ENCODE peak calls at places on chromosomes 13 and 19, in ten cellular contexts. One of them, this sample, is unnamed.

GRCh38 chr13:77860621-77861020 is 58.0 kb downstream of the EDNRB start:
- DNase-seq in mesendoderm: no peak
- DNase-seq in AG09319: peak; percentile 71
- DNase-seq in WTC11: no peak
- DNase-seq in activated CD4-positive, alpha-beta T cell treated with anti-CD3 and anti-CD28 coated beads, Interleukin-2, amount 50 U/mL, for 24 hours: no peak
- DNase-seq in stimulated activated CD4-positive, alpha-beta T cell treated with anti-CD3 and anti-CD28 coated beads, Interleukin-2, amount 100 ng/mL, for 24 hours: no peak
- DNase-seq in NCI-H1092: no peak
- DNase-seq in NCI-H146: no peak
- DNase-seq in T-helper 1 cell: no peak
- DNase-seq in RPMI7951: peak; percentile 32
- DNase-seq in this sample: no peak

GRCh38 chr13:74243637-74244526 is 109.7 kb upstream of the KLF12 start:
- DNase-seq in mesendoderm: no peak
- DNase-seq in AG09319: no peak
- DNase-seq in WTC11: no peak
- DNase-seq in activated CD4-positive, alpha-beta T cell treated with anti-CD3 and anti-CD28 coated beads, Interleukin-2, amount 50 U/mL, for 24 hours: no peak
- DNase-seq in stimulated activated CD4-positive, alpha-beta T cell treated with anti-CD3 and anti-CD28 coated beads, Interleukin-2, amount 100 ng/mL, for 24 hours: no peak
- DNase-seq in NCI-H1092: no peak
- DNase-seq in NCI-H146: no peak
- DNase-seq in T-helper 1 cell: peak; percentile 80
- DNase-seq in RPMI7951: peak; percentile 74
- DNase-seq in this sample: no peak

GRCh38 chr13:25037057-25037813 is 58.7 kb upstream of the PABPC3 start:
- DNase-seq in mesendoderm: peak; percentile 91
- DNase-seq in AG09319: peak; percentile 38
- DNase-seq in WTC11: peak; percentile 55
- DNase-seq in activated CD4-positive, alpha-beta T cell treated with anti-CD3 and anti-CD28 coated beads, Interleukin-2, amount 50 U/mL, for 24 hours: no peak
- DNase-seq in stimulated activated CD4-positive, alpha-beta T cell treated with anti-CD3 and anti-CD28 coated beads, Interleukin-2, amount 100 ng/mL, for 24 hours: peak; percentile 40
- DNase-seq in NCI-H1092: peak; percentile 47
- DNase-seq in NCI-H146: peak; percentile 71
- DNase-seq in T-helper 1 cell: peak; percentile 50
- DNase-seq in RPMI7951: peak; percentile 44
- DNase-seq in this sample: no peak

GRCh38 chr13:98978280-98978679 is 416 bp upstream of the DOCK9 start:
- DNase-seq in mesendoderm: no peak
- DNase-seq in AG09319: no peak
- DNase-seq in WTC11: no peak
- DNase-seq in activated CD4-positive, alpha-beta T cell treated with anti-CD3 and anti-CD28 coated beads, Interleukin-2, amount 50 U/mL, for 24 hours: no peak
- DNase-seq in stimulated activated CD4-positive, alpha-beta T cell treated with anti-CD3 and anti-CD28 coated beads, Interleukin-2, amount 100 ng/mL, for 24 hours: no peak
- DNase-seq in NCI-H1092: no peak
- DNase-seq in NCI-H146: peak; percentile 52
- DNase-seq in T-helper 1 cell: no peak
- DNase-seq in RPMI7951: peak; percentile 72
- DNase-seq in this sample: no peak

GRCh38 chr19:38023245-38023644 is 116.2 kb downstream of the SIPA1L3 start:
- DNase-seq in mesendoderm: no peak
- DNase-seq in AG09319: no peak
- DNase-seq in WTC11: no peak
- DNase-seq in activated CD4-positive, alpha-beta T cell treated with anti-CD3 and anti-CD28 coated beads, Interleukin-2, amount 50 U/mL, for 24 hours: no peak
- DNase-seq in stimulated activated CD4-positive, alpha-beta T cell treated with anti-CD3 and anti-CD28 coated beads, Interleukin-2, amount 100 ng/mL, for 24 hours: no peak
- DNase-seq in NCI-H1092: no peak
- DNase-seq in NCI-H146: peak; percentile 37
- DNase-seq in T-helper 1 cell: no peak
- DNase-seq in RPMI7951: no peak
- DNase-seq in this sample: no peak

GRCh38 chr19:10295847-10296591 is 6.3 kb downstream of the ICAM5 start:
- DNase-seq in mesendoderm: peak; percentile 37
- DNase-seq in AG09319: no peak
- DNase-seq in WTC11: peak; percentile 61
- DNase-seq in activated CD4-positive, alpha-beta T cell treated with anti-CD3 and anti-CD28 coated beads, Interleukin-2, amount 50 U/mL, for 24 hours: no peak
- DNase-seq in stimulated activated CD4-positive, alpha-beta T cell treated with anti-CD3 and anti-CD28 coated beads, Interleukin-2, amount 100 ng/mL, for 24 hours: no peak
- DNase-seq in NCI-H1092: no peak
- DNase-seq in NCI-H146: no peak
- DNase-seq in T-helper 1 cell: no peak
- DNase-seq in RPMI7951: no peak
- DNase-seq in this sample: no peak

GRCh38 chr13:90605690-90606089 is 741.8 kb upstream of the MIR17HG start:
- DNase-seq in mesendoderm: no peak
- DNase-seq in AG09319: no peak
- DNase-seq in WTC11: no peak
- DNase-seq in activated CD4-positive, alpha-beta T cell treated with anti-CD3 and anti-CD28 coated beads, Interleukin-2, amount 50 U/mL, for 24 hours: no peak
- DNase-seq in stimulated activated CD4-positive, alpha-beta T cell treated with anti-CD3 and anti-CD28 coated beads, Interleukin-2, amount 100 ng/mL, for 24 hours: no peak
- DNase-seq in NCI-H1092: no peak
- DNase-seq in NCI-H146: no peak
- DNase-seq in T-helper 1 cell: no peak
- DNase-seq in RPMI7951: no peak
- DNase-seq in this sample: no peak

GRCh38 chr19:34508540-34508939 is 27.0 kb downstream of the WTIP start:
- DNase-seq in mesendoderm: peak; percentile 35
- DNase-seq in AG09319: no peak
- DNase-seq in WTC11: no peak
- DNase-seq in activated CD4-positive, alpha-beta T cell treated with anti-CD3 and anti-CD28 coated beads, Interleukin-2, amount 50 U/mL, for 24 hours: no peak
- DNase-seq in stimulated activated CD4-positive, alpha-beta T cell treated with anti-CD3 and anti-CD28 coated beads, Interleukin-2, amount 100 ng/mL, for 24 hours: no peak
- DNase-seq in NCI-H1092: no peak
- DNase-seq in NCI-H146: peak; percentile 16
- DNase-seq in T-helper 1 cell: no peak
- DNase-seq in RPMI7951: peak; percentile 63
- DNase-seq in this sample: no peak

GRCh38 chr13:40438022-40438692 is 228.3 kb downstream of the FOXO1 start:
- DNase-seq in mesendoderm: no peak
- DNase-seq in AG09319: no peak
- DNase-seq in WTC11: no peak
- DNase-seq in activated CD4-positive, alpha-beta T cell treated with anti-CD3 and anti-CD28 coated beads, Interleukin-2, amount 50 U/mL, for 24 hours: no peak
- DNase-seq in stimulated activated CD4-positive, alpha-beta T cell treated with anti-CD3 and anti-CD28 coated beads, Interleukin-2, amount 100 ng/mL, for 24 hours: no peak
- DNase-seq in NCI-H1092: no peak
- DNase-seq in NCI-H146: no peak
- DNase-seq in T-helper 1 cell: peak; percentile 21
- DNase-seq in RPMI7951: no peak
- DNase-seq in this sample: no peak

GRCh38 chr13:77387607-77388200 is 60.8 kb upstream of the MYCBP2 start:
- DNase-seq in mesendoderm: no peak
- DNase-seq in AG09319: no peak
- DNase-seq in WTC11: no peak
- DNase-seq in activated CD4-positive, alpha-beta T cell treated with anti-CD3 and anti-CD28 coated beads, Interleukin-2, amount 50 U/mL, for 24 hours: no peak
- DNase-seq in stimulated activated CD4-positive, alpha-beta T cell treated with anti-CD3 and anti-CD28 coated beads, Interleukin-2, amount 100 ng/mL, for 24 hours: no peak
- DNase-seq in NCI-H1092: no peak
- DNase-seq in NCI-H146: no peak
- DNase-seq in T-helper 1 cell: no peak
- DNase-seq in RPMI7951: no peak
- DNase-seq in this sample: no peak

GRCh38 chr19:53037101-53038097 is 7.1 kb upstream of the ERVV-2 start:
- DNase-seq in mesendoderm: no peak
- DNase-seq in AG09319: peak; percentile 3
- DNase-seq in WTC11: peak; percentile 76
- DNase-seq in activated CD4-positive, alpha-beta T cell treated with anti-CD3 and anti-CD28 coated beads, Interleukin-2, amount 50 U/mL, for 24 hours: no peak
- DNase-seq in stimulated activated CD4-positive, alpha-beta T cell treated with anti-CD3 and anti-CD28 coated beads, Interleukin-2, amount 100 ng/mL, for 24 hours: no peak
- DNase-seq in NCI-H1092: no peak
- DNase-seq in NCI-H146: no peak
- DNase-seq in T-helper 1 cell: no peak
- DNase-seq in RPMI7951: peak; percentile 75
- DNase-seq in this sample: no peak

GRCh38 chr19:7977723-7978040 is 27.8 kb downstream of the ELAVL1 start:
- DNase-seq in mesendoderm: no peak
- DNase-seq in AG09319: no peak
- DNase-seq in WTC11: no peak
- DNase-seq in activated CD4-positive, alpha-beta T cell treated with anti-CD3 and anti-CD28 coated beads, Interleukin-2, amount 50 U/mL, for 24 hours: no peak
- DNase-seq in stimulated activated CD4-positive, alpha-beta T cell treated with anti-CD3 and anti-CD28 coated beads, Interleukin-2, amount 100 ng/mL, for 24 hours: no peak
- DNase-seq in NCI-H1092: no peak
- DNase-seq in NCI-H146: no peak
- DNase-seq in T-helper 1 cell: no peak
- DNase-seq in RPMI7951: no peak
- DNase-seq in this sample: no peak

GRCh38 chr19:19662344-19662743 is 1.1 kb downstream of the ATP13A1 start:
- DNase-seq in mesendoderm: no peak
- DNase-seq in AG09319: no peak
- DNase-seq in WTC11: no peak
- DNase-seq in activated CD4-positive, alpha-beta T cell treated with anti-CD3 and anti-CD28 coated beads, Interleukin-2, amount 50 U/mL, for 24 hours: no peak
- DNase-seq in stimulated activated CD4-positive, alpha-beta T cell treated with anti-CD3 and anti-CD28 coated beads, Interleukin-2, amount 100 ng/mL, for 24 hours: no peak
- DNase-seq in NCI-H1092: no peak
- DNase-seq in NCI-H146: no peak
- DNase-seq in T-helper 1 cell: no peak
- DNase-seq in RPMI7951: no peak
- DNase-seq in this sample: no peak

GRCh38 chr19:7083076-7083956 is 13.8 kb downstream of the ZNF557 start:
- DNase-seq in mesendoderm: peak; percentile 70
- DNase-seq in AG09319: no peak
- DNase-seq in WTC11: no peak
- DNase-seq in activated CD4-positive, alpha-beta T cell treated with anti-CD3 and anti-CD28 coated beads, Interleukin-2, amount 50 U/mL, for 24 hours: no peak
- DNase-seq in stimulated activated CD4-positive, alpha-beta T cell treated with anti-CD3 and anti-CD28 coated beads, Interleukin-2, amount 100 ng/mL, for 24 hours: no peak
- DNase-seq in NCI-H1092: no peak
- DNase-seq in NCI-H146: no peak
- DNase-seq in T-helper 1 cell: peak; percentile 29
- DNase-seq in RPMI7951: peak; percentile 40
- DNase-seq in this sample: no peak

GRCh38 chr13:67231481-67231940 is 1.4 kb upstream of the PCDH9 start:
- DNase-seq in mesendoderm: no peak
- DNase-seq in AG09319: no peak
- DNase-seq in WTC11: no peak
- DNase-seq in activated CD4-positive, alpha-beta T cell treated with anti-CD3 and anti-CD28 coated beads, Interleukin-2, amount 50 U/mL, for 24 hours: no peak
- DNase-seq in stimulated activated CD4-positive, alpha-beta T cell treated with anti-CD3 and anti-CD28 coated beads, Interleukin-2, amount 100 ng/mL, for 24 hours: no peak
- DNase-seq in NCI-H1092: no peak
- DNase-seq in NCI-H146: peak; percentile 13
- DNase-seq in T-helper 1 cell: no peak
- DNase-seq in RPMI7951: no peak
- DNase-seq in this sample: no peak

GRCh38 chr19:38070573-38070972 is 153.4 kb downstream of the DPF1 start:
- DNase-seq in mesendoderm: no peak
- DNase-seq in AG09319: peak; percentile 3
- DNase-seq in WTC11: no peak
- DNase-seq in activated CD4-positive, alpha-beta T cell treated with anti-CD3 and anti-CD28 coated beads, Interleukin-2, amount 50 U/mL, for 24 hours: no peak
- DNase-seq in stimulated activated CD4-positive, alpha-beta T cell treated with anti-CD3 and anti-CD28 coated beads, Interleukin-2, amount 100 ng/mL, for 24 hours: no peak
- DNase-seq in NCI-H1092: no peak
- DNase-seq in NCI-H146: peak; percentile 13
- DNase-seq in T-helper 1 cell: no peak
- DNase-seq in RPMI7951: peak; percentile 68
- DNase-seq in this sample: no peak

GRCh38 chr19:3389876-3390361 is 23.5 kb downstream of the NFIC start:
- DNase-seq in mesendoderm: peak; percentile 37
- DNase-seq in AG09319: no peak
- DNase-seq in WTC11: peak; percentile 58
- DNase-seq in activated CD4-positive, alpha-beta T cell treated with anti-CD3 and anti-CD28 coated beads, Interleukin-2, amount 50 U/mL, for 24 hours: no peak
- DNase-seq in stimulated activated CD4-positive, alpha-beta T cell treated with anti-CD3 and anti-CD28 coated beads, Interleukin-2, amount 100 ng/mL, for 24 hours: no peak
- DNase-seq in NCI-H1092: peak; percentile 33
- DNase-seq in NCI-H146: peak; percentile 18
- DNase-seq in T-helper 1 cell: no peak
- DNase-seq in RPMI7951: no peak
- DNase-seq in this sample: peak; percentile 31

GRCh38 chr19:1045247-1045603 is 5.3 kb downstream of the ABCA7 start:
- DNase-seq in mesendoderm: peak; percentile 93
- DNase-seq in AG09319: no peak
- DNase-seq in WTC11: peak; percentile 99
- DNase-seq in activated CD4-positive, alpha-beta T cell treated with anti-CD3 and anti-CD28 coated beads, Interleukin-2, amount 50 U/mL, for 24 hours: peak; percentile 28
- DNase-seq in stimulated activated CD4-positive, alpha-beta T cell treated with anti-CD3 and anti-CD28 coated beads, Interleukin-2, amount 100 ng/mL, for 24 hours: peak; percentile 76
- DNase-seq in NCI-H1092: no peak
- DNase-seq in NCI-H146: no peak
- DNase-seq in T-helper 1 cell: peak; percentile 73
- DNase-seq in RPMI7951: no peak
- DNase-seq in this sample: no peak

GRCh38 chr13:99911069-99911964 is 60.2 kb downstream of the ZIC5 start:
- DNase-seq in mesendoderm: no peak
- DNase-seq in AG09319: no peak
- DNase-seq in WTC11: no peak
- DNase-seq in activated CD4-positive, alpha-beta T cell treated with anti-CD3 and anti-CD28 coated beads, Interleukin-2, amount 50 U/mL, for 24 hours: no peak
- DNase-seq in stimulated activated CD4-positive, alpha-beta T cell treated with anti-CD3 and anti-CD28 coated beads, Interleukin-2, amount 100 ng/mL, for 24 hours: no peak
- DNase-seq in NCI-H1092: peak; percentile 63
- DNase-seq in NCI-H146: no peak
- DNase-seq in T-helper 1 cell: no peak
- DNase-seq in RPMI7951: no peak
- DNase-seq in this sample: no peak

GRCh38 chr19:44718441-44719261 is 19.7 kb downstream of the CEACAM16 start:
- DNase-seq in mesendoderm: peak; percentile 97
- DNase-seq in AG09319: no peak
- DNase-seq in WTC11: peak; percentile 66
- DNase-seq in activated CD4-positive, alpha-beta T cell treated with anti-CD3 and anti-CD28 coated beads, Interleukin-2, amount 50 U/mL, for 24 hours: no peak
- DNase-seq in stimulated activated CD4-positive, alpha-beta T cell treated with anti-CD3 and anti-CD28 coated beads, Interleukin-2, amount 100 ng/mL, for 24 hours: no peak
- DNase-seq in NCI-H1092: no peak
- DNase-seq in NCI-H146: peak; percentile 84
- DNase-seq in T-helper 1 cell: no peak
- DNase-seq in RPMI7951: peak; percentile 92
- DNase-seq in this sample: no peak